ENCODE peak calls at places on chromosome 3, in five cellular contexts. K is activated T-helper 1 cell treated with anti-CD3 and anti-CD28 coated beads, Interleukin-2, amount 50 U/mL, for 16 hours; Z is globus pallidus; P is foreskin fibroblast; A is NCI-H82. U is an unnamed sample.

GRCh38 chr3:151770941-151771340 is 37.2 kb downstream of the AADACL2 start:
- DNase-seq in K (no peak), Z (no peak), P (peak; percentile 23), A (no peak), U (peak; percentile 71)

GRCh38 chr3:72641072-72641471 is 207.2 kb downstream of the SHQ1 start:
- DNase-seq in K (no peak), Z (no peak), P (no peak), A (peak; percentile 54), U (no peak)

GRCh38 chr3:94896994-94897393 is 834.1 kb downstream of the NSUN3 start:
- DNase-seq in K (no peak), Z (no peak), P (no peak), A (no peak), U (no peak)

GRCh38 chr3:193573403-193573802 is 18.7 kb upstream of the ATP13A4 start:
- DNase-seq in K (no peak), Z (no peak), P (no peak), A (no peak), U (no peak)

GRCh38 chr3:108528459-108529231 is 18.2 kb upstream of the MYH15 start:
- DNase-seq in K (no peak), Z (peak; percentile 20), P (no peak), A (no peak), U (no peak)

GRCh38 chr3:141489184-141489583 is 2.4 kb downstream of the RASA2 start:
- DNase-seq in K (no peak), Z (no peak), P (no peak), A (no peak), U (no peak)

GRCh38 chr3:183094711-183095110 is 4.6 kb downstream of the MCCC1 start:
- DNase-seq in K (no peak), Z (no peak), P (no peak), A (no peak), U (no peak)

GRCh38 chr3:89061257-89061656 is 46.2 kb upstream of the EPHA3 start:
- DNase-seq in K (no peak), Z (no peak), P (no peak), A (no peak), U (no peak)

GRCh38 chr3:161310649-161311423 is 60.5 kb downstream of the SPTSSB start:
- DNase-seq in K (no peak), Z (no peak), P (no peak), A (no peak), U (no peak)

GRCh38 chr3:192833177-192833890 is 84.3 kb downstream of the MB21D2 start:
- DNase-seq in K (no peak), Z (no peak), P (peak; percentile 82), A (no peak), U (no peak)

GRCh38 chr3:158744567-158745288 is 12.5 kb upstream of the RARRES1 start:
- DNase-seq in K (no peak), Z (no peak), P (no peak), A (no peak), U (no peak)

GRCh38 chr3:73868688-73869315 is 244.1 kb upstream of the PDZRN3 start:
- DNase-seq in K (no peak), Z (peak; percentile 35), P (peak; percentile 71), A (peak; percentile 70), U (no peak)

GRCh38 chr3:27556854-27557253 is 72.7 kb upstream of the SLC4A7 start:
- DNase-seq in K (no peak), Z (no peak), P (peak; percentile 71), A (no peak), U (no peak)

GRCh38 chr3:188421836-188422540 is 268.0 kb downstream of the LPP start:
- DNase-seq in K (no peak), Z (peak; percentile 58), P (peak; percentile 22), A (no peak), U (peak; percentile 57)

GRCh38 chr3:98893740-98894139 is 7.8 kb downstream of the DCBLD2 start:
- DNase-seq in K (no peak), Z (no peak), P (peak; percentile 52), A (peak; percentile 97), U (no peak)

GRCh38 chr3:156750191-156750873 is 75.8 kb upstream of the LEKR1 start:
- DNase-seq in K (no peak), Z (no peak), P (peak; percentile 74), A (no peak), U (no peak)

GRCh38 chr3:58192076-58192475 is 18.7 kb downstream of the DNASE1L3 start:
- DNase-seq in K (no peak), Z (no peak), P (no peak), A (no peak), U (no peak)

GRCh38 chr3:65170357-65171090 is 482.7 kb upstream of the ADAMTS9 start:
- DNase-seq in K (no peak), Z (peak; percentile 7), P (peak; percentile 91), A (peak; percentile 65), U (peak; percentile 97)

GRCh38 chr3:126293370-126294082 is 63.7 kb downstream of the KLF15 start:
- DNase-seq in K (no peak), Z (no peak), P (peak; percentile 15), A (no peak), U (peak; percentile 79)

GRCh38 chr3:114721864-114722263 is 425.2 kb downstream of the ZBTB20 start:
- DNase-seq in K (no peak), Z (no peak), P (no peak), A (no peak), U (no peak)

GRCh38 chr3:142586803-142587406 is 8.4 kb upstream of the ATR start:
- DNase-seq in K (no peak), Z (peak; percentile 51), P (peak; percentile 93), A (peak; percentile 88), U (no peak)

GRCh38 chr3:192409838-192410683 is 317.3 kb downstream of the FGF12 start:
- DNase-seq in K (no peak), Z (peak; percentile 7), P (no peak), A (peak; percentile 81), U (peak; percentile 77)

GRCh38 chr3:39990532-39990931 is 181.1 kb downstream of the MYRIP start:
- DNase-seq in K (no peak), Z (no peak), P (peak; percentile 78), A (peak; percentile 52), U (no peak)

GRCh38 chr3:39228496-39228895 is 36.1 kb upstream of the XIRP1 start:
- DNase-seq in K (no peak), Z (no peak), P (no peak), A (no peak), U (no peak)

GRCh38 chr3:129526121-129526900 is 2.1 kb upstream of the RHO start:
- DNase-seq in K (no peak), Z (peak; percentile 26), P (no peak), A (no peak), U (no peak)

GRCh38 chr3:177263615-177264365 is 66.5 kb upstream of the TBL1XR1 start:
- DNase-seq in K (no peak), Z (no peak), P (peak; percentile 45), A (no peak), U (no peak)

GRCh38 chr3:18099611-18100010 is 325.5 kb downstream of the SATB1 start:
- DNase-seq in K (no peak), Z (no peak), P (peak; percentile 31), A (no peak), U (no peak)

GRCh38 chr3:185992801-185993467 is 55.1 kb upstream of the TRA2B start:
- DNase-seq in K (no peak), Z (no peak), P (peak; percentile 75), A (no peak), U (no peak)